ENCODE peak calls at places on chromosomes 7 and 10, in four cellular contexts. One of them, this sample, is unnamed.

GRCh38 chr10:14244147-14244546 is 86.6 kb downstream of the FRMD4A start:
- DNase-seq in thoracic aorta: no peak
- DNase-seq in left ventricle myocardium inferior: no peak
- DNase-seq in CD8-positive, alpha-beta memory T cell: no peak
- DNase-seq in this sample: no peak

GRCh38 chr10:112585052-112585451 is 138.0 kb downstream of the VTI1A start:
- DNase-seq in thoracic aorta: peak; percentile 19
- DNase-seq in left ventricle myocardium inferior: no peak
- DNase-seq in CD8-positive, alpha-beta memory T cell: no peak
- DNase-seq in this sample: no peak

GRCh38 chr10:35565602-35566061 is 39.5 kb upstream of the GJD4 start:
- DNase-seq in CD8-positive, alpha-beta memory T cell: no peak
- DNase-seq in left ventricle myocardium inferior: peak; percentile 29
- DNase-seq in thoracic aorta: no peak
- DNase-seq in this sample: no peak

GRCh38 chr10:102384053-102384452 is 11.5 kb upstream of the NFKB2 start:
- DNase-seq in thoracic aorta: no peak
- DNase-seq in left ventricle myocardium inferior: no peak
- DNase-seq in CD8-positive, alpha-beta memory T cell: no peak
- DNase-seq in this sample: no peak

GRCh38 chr7:3733541-3734140 is 432.6 kb downstream of the SDK1 start:
- DNase-seq in CD8-positive, alpha-beta memory T cell: no peak
- DNase-seq in left ventricle myocardium inferior: no peak
- DNase-seq in thoracic aorta: no peak
- DNase-seq in this sample: no peak

GRCh38 chr7:156947120-156947843 is 2.2 kb upstream of the NOM1 start:
- DNase-seq in CD8-positive, alpha-beta memory T cell: no peak
- DNase-seq in left ventricle myocardium inferior: no peak
- DNase-seq in thoracic aorta: no peak
- DNase-seq in this sample: no peak

GRCh38 chr10:123766012-123766411 is 99.9 kb downstream of the GPR26 start:
- DNase-seq in left ventricle myocardium inferior: no peak
- DNase-seq in thoracic aorta: no peak
- DNase-seq in CD8-positive, alpha-beta memory T cell: no peak
- DNase-seq in this sample: no peak

GRCh38 chr7:122384528-122384927 is 80.0 kb upstream of the FEZF1 start:
- DNase-seq in CD8-positive, alpha-beta memory T cell: no peak
- DNase-seq in left ventricle myocardium inferior: no peak
- DNase-seq in thoracic aorta: no peak
- DNase-seq in this sample: no peak

GRCh38 chr10:14084875-14085274 is 245.8 kb downstream of the FRMD4A start:
- DNase-seq in left ventricle myocardium inferior: no peak
- DNase-seq in thoracic aorta: no peak
- DNase-seq in CD8-positive, alpha-beta memory T cell: no peak
- DNase-seq in this sample: no peak

GRCh38 chr10:43202224-43202656 is 64.0 kb downstream of the CSGALNACT2 start:
- DNase-seq in left ventricle myocardium inferior: no peak
- DNase-seq in thoracic aorta: no peak
- DNase-seq in CD8-positive, alpha-beta memory T cell: peak; percentile 67
- DNase-seq in this sample: peak; percentile 82

GRCh38 chr7:101128040-101128834 is 1.3 kb downstream of the SERPINE1 start:
- DNase-seq in thoracic aorta: no peak
- DNase-seq in CD8-positive, alpha-beta memory T cell: no peak
- DNase-seq in left ventricle myocardium inferior: no peak
- DNase-seq in this sample: no peak

GRCh38 chr10:87054373-87055295 is 34.5 kb downstream of the FAM25A start:
- DNase-seq in CD8-positive, alpha-beta memory T cell: no peak
- DNase-seq in left ventricle myocardium inferior: no peak
- DNase-seq in thoracic aorta: no peak
- DNase-seq in this sample: no peak

GRCh38 chr7:98287486-98287959 is 6.0 kb downstream of the BRI3 start:
- DNase-seq in CD8-positive, alpha-beta memory T cell: no peak
- DNase-seq in thoracic aorta: no peak
- DNase-seq in left ventricle myocardium inferior: no peak
- DNase-seq in this sample: no peak

GRCh38 chr10:77582710-77583115 is 54.9 kb downstream of the KCNMA1 start:
- DNase-seq in left ventricle myocardium inferior: no peak
- DNase-seq in CD8-positive, alpha-beta memory T cell: no peak
- DNase-seq in thoracic aorta: no peak
- DNase-seq in this sample: no peak

GRCh38 chr10:79188154-79188763 is 119.5 kb downstream of the ZMIZ1 start:
- DNase-seq in left ventricle myocardium inferior: no peak
- DNase-seq in thoracic aorta: no peak
- DNase-seq in CD8-positive, alpha-beta memory T cell: no peak
- DNase-seq in this sample: no peak
- H3K4me1 ChIP-seq in left ventricle myocardium inferior: peaks cover 100% of the 10 kb centered on the region
- H3K4me1 ChIP-seq in thoracic aorta: peaks cover 43% of the 10 kb centered on the region
- H3K4me1 ChIP-seq in CD8-positive, alpha-beta memory T cell: no peaks in the 10 kb centered on the region
- H3K4me1 ChIP-seq in this sample: peaks cover 90% of the 10 kb centered on the region

GRCh38 chr10:104333037-104333727 is 5.1 kb downstream of the ITPRIP start:
- DNase-seq in thoracic aorta: no peak
- DNase-seq in CD8-positive, alpha-beta memory T cell: peak; percentile 88
- DNase-seq in left ventricle myocardium inferior: no peak
- DNase-seq in this sample: peak; percentile 80

GRCh38 chr10:104334561-104334960 is 3.7 kb downstream of the ITPRIP start:
- DNase-seq in thoracic aorta: no peak
- DNase-seq in left ventricle myocardium inferior: no peak
- DNase-seq in CD8-positive, alpha-beta memory T cell: no peak
- DNase-seq in this sample: no peak

GRCh38 chr10:104332243-104333036 is 5.8 kb downstream of the ITPRIP start:
- DNase-seq in thoracic aorta: no peak
- DNase-seq in CD8-positive, alpha-beta memory T cell: no peak
- DNase-seq in left ventricle myocardium inferior: no peak
- DNase-seq in this sample: peak; percentile 80

GRCh38 chr10:104334965-104335650 is 3.2 kb downstream of the ITPRIP start:
- DNase-seq in CD8-positive, alpha-beta memory T cell: no peak
- DNase-seq in thoracic aorta: no peak
- DNase-seq in left ventricle myocardium inferior: no peak
- DNase-seq in this sample: peak; percentile 86

DNA sequence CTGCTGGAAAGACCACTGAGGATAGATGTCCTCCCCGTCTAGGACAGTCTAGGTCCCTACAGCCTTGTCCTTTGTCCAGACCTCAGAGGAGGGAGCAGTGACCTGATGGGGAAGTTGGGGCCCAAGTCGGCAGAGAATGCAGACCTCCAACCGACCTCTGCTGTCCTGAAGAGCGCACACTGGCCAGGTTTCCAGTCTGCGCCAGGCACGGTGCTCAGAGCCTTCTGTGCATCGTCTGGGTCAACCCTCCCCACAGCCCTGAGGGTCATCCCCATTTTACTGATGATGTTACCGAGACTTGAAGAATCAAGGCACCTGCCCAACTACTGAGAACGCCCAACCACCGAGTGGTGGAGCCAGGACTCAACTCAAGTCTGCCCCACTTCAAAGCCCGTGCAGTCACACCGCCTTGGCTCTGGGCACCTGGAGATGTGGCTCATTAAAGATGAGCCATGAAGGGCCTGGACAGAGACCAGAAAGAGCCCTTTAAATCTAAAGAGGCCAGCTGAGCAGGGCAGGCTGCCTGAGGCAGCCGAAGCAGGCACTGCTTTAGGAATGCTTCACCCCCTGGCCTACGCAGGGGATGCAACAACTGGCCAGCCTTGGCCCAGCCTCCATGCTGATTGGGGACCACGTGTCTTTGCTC is 4.4 kb downstream of the ITPRIP start:
- DNase-seq in CD8-positive, alpha-beta memory T cell: no peak
- DNase-seq in left ventricle myocardium inferior: no peak
- DNase-seq in thoracic aorta: no peak
- DNase-seq in this sample: no peak
- H3K4me1 ChIP-seq in CD8-positive, alpha-beta memory T cell: peaks cover 82% of the 10 kb centered on the region
- H3K4me1 ChIP-seq in left ventricle myocardium inferior: peaks cover 97% of the 10 kb centered on the region
- H3K4me1 ChIP-seq in thoracic aorta: peaks cover 79% of the 10 kb centered on the region
- H3K4me1 ChIP-seq in this sample: peaks cover 86% of the 10 kb centered on the region

GRCh38 chr10:103759100-103759781 is 96.1 kb downstream of the SH3PXD2A start:
- DNase-seq in thoracic aorta: peak; percentile 28
- DNase-seq in CD8-positive, alpha-beta memory T cell: no peak
- DNase-seq in left ventricle myocardium inferior: peak; percentile 60
- DNase-seq in this sample: no peak
- H3K4me1 ChIP-seq in thoracic aorta: peaks cover 56% of the 10 kb centered on the region
- H3K4me1 ChIP-seq in CD8-positive, alpha-beta memory T cell: peaks cover 46% of the 10 kb centered on the region
- H3K4me1 ChIP-seq in left ventricle myocardium inferior: peaks cover 84% of the 10 kb centered on the region
- H3K4me1 ChIP-seq in this sample: peaks cover 64% of the 10 kb centered on the region

GRCh38 chr10:116780691-116781205 is 38.4 kb upstream of the HSPA12A start:
- DNase-seq in CD8-positive, alpha-beta memory T cell: no peak
- DNase-seq in left ventricle myocardium inferior: no peak
- DNase-seq in thoracic aorta: no peak
- DNase-seq in this sample: no peak
- H3K4me1 ChIP-seq in CD8-positive, alpha-beta memory T cell: no peaks in the 10 kb centered on the region
- H3K4me1 ChIP-seq in left ventricle myocardium inferior: no peaks in the 10 kb centered on the region
- H3K4me1 ChIP-seq in thoracic aorta: no peaks in the 10 kb centered on the region
- H3K4me1 ChIP-seq in this sample: no peaks in the 10 kb centered on the region